ENCODE peak calls at places on chromosomes 12 and 14, in five cellular contexts. R is GM20000; P is AG10803; F is psoas muscle; I is activated CD8-positive, alpha-beta T cell treated with anti-CD3 and anti-CD28 coated beads for 36 hours. T is an unnamed sample.

GRCh38 chr12:54159140-54159539 is 29.6 kb downstream of the SMUG1 start:
- DNase-seq in I (peak), F (no peak), R (peak), P (no peak), T (no peak)

GRCh38 chr14:89960895-89961294 is 5.2 kb downstream of the TDP1 start:
- DNase-seq in I (no peak), F (no peak), R (no peak), P (no peak), T (no peak)

GRCh38 chr12:68530965-68531364 is 79.7 kb upstream of the RAP1B start:
- DNase-seq in I (no peak), R (no peak), F (no peak), P (peak), T (peak)

GRCh38 chr14:91113829-91114078 is at the start of gene DGLUCY:
- DNase-seq in I (peak), P (peak), R (peak), F (peak), T (peak)

GRCh38 chr12:31369712-31370521 is 44.0 kb upstream of the SINHCAF start:
- DNase-seq in R (no peak), P (peak), F (no peak), I (no peak), T (no peak)

GRCh38 chr12:56229819-56230448 is at the start of gene SLC39A5:
- DNase-seq in P (no peak), I (no peak), F (no peak), R (no peak), T (no peak)

GRCh38 chr14:104690861-104691455 is 1.5 kb downstream of the INF2 start:
- DNase-seq in P (no peak), R (no peak), F (no peak), I (peak), T (no peak)

GRCh38 chr12:108214486-108214885 is 85.4 kb downstream of the WSCD2 start:
- DNase-seq in R (peak), F (no peak), P (peak), I (peak), T (peak)

GRCh38 chr12:57213763-57214397 is 2.7 kb upstream of the NXPH4 start:
- DNase-seq in I (no peak), R (no peak), F (no peak), P (peak), T (no peak)

GRCh38 chr12:108332791-108333382 is 6.2 kb downstream of the CMKLR1 start:
- DNase-seq in F (peak), P (no peak), R (no peak), I (no peak), T (no peak)

GRCh38 chr12:42237052-42237852 is 796 bp downstream of the YAF2 start:
- DNase-seq in R (peak), F (peak), P (peak), I (peak), T (peak)

GRCh38 chr12:75706786-75707605 is 195.6 kb upstream of the KRR1 start:
- DNase-seq in I (no peak), P (peak), R (peak), F (no peak), T (peak)

GRCh38 chr12:124391340-124392261 is 96.7 kb downstream of the RFLNA start:
- DNase-seq in F (peak), I (peak), P (peak), R (peak), T (no peak)

GRCh38 chr14:100124551-100125088 is 34.8 kb downstream of the DEGS2 start:
- DNase-seq in R (no peak), F (no peak), P (no peak), I (no peak), T (no peak)

GRCh38 chr12:59219148-59219547 is 298.8 kb upstream of the LRIG3 start:
- DNase-seq in I (no peak), R (no peak), P (no peak), F (no peak), T (no peak)

GRCh38 chr14:71711619-71712018 is 220.6 kb upstream of the RGS6 start:
- DNase-seq in R (no peak), P (peak), I (peak), F (no peak), T (peak)

GRCh38 chr14:71712478-71712877 is 219.8 kb upstream of the RGS6 start:
- DNase-seq in F (no peak), R (no peak), I (no peak), P (no peak), T (no peak)

GRCh38 chr14:71711131-71711530 is 221.1 kb upstream of the RGS6 start:
- DNase-seq in I (peak), F (no peak), R (no peak), P (no peak), T (no peak)

GRCh38 chr14:71709076-71709475 is 223.2 kb upstream of the RGS6 start:
- DNase-seq in F (no peak), R (no peak), P (no peak), I (no peak), T (no peak)

GRCh38 chr14:71710001-71710400 is 222.2 kb upstream of the RGS6 start:
- DNase-seq in R (no peak), P (no peak), I (no peak), F (no peak), T (no peak)
- TF ChIP-seq CTCF in R (no peak), P (no peak), I (no peak), F (no peak), T (no peak)

GRCh38 chr14:85453401-85453800 is 76.5 kb upstream of the FLRT2 start:
- DNase-seq in R (no peak), F (no peak), P (no peak), I (no peak), T (no peak)

GRCh38 chr14:85459361-85459760 is 70.6 kb upstream of the FLRT2 start:
- DNase-seq in P (no peak), F (no peak), I (no peak), R (no peak), T (no peak)

GRCh38 chr14:85454183-85454813 is 75.6 kb upstream of the FLRT2 start:
- DNase-seq in R (no peak), F (no peak), I (no peak), P (no peak), T (no peak)
- TF ChIP-seq CTCF in R (no peak), F (no peak), I (no peak), P (no peak), T (no peak)

DNA sequence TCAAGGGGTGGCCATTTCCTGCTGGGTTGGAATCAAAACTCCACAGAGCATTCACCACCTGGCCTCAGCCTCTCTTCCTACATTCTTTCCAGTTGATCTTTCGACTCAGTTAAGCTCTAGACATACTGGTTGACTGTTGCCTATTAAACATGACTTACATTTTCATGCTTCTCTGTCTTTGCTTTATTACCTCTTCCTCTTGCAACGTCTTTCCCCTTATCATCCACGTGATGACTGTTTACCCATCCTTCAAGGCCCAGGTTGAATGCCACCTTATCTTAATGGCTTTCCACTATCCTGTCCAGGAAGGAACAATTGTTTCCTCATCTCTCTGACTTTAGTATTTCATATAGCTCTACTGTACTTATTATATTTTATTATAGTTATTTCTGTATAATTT is 24.4 kb upstream of the CCDC175 start:
- DNase-seq in R (no peak), P (no peak), I (no peak), F (no peak), T (no peak)
- TF ChIP-seq CTCF in R (no peak), P (no peak), I (no peak), F (no peak), T (no peak)

GRCh38 chr12:47079365-47079893 is at the start of gene PCED1B:
- DNase-seq in P (peak), F (peak), R (peak), I (peak), T (peak)
- TF ChIP-seq CTCF in P (peak), F (peak), R (peak), I (no peak), T (peak)

DNA sequence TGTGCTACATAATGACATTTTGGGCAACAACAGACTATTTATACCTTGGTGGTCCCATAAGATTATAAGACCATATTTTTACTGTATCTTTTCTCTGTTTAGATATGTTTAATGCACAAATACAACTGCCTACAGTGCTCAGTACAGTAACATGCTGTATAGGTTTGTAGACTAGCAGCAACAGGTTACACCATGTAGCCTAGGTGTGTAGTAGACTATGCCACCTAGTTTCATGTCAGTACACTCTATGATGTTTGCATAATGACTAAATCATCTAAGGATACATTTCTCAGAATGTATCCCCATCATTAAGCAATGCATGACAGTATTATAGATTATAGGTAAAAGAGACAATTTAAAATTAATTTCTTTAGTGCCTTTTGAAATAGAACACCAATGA is 30.7 kb upstream of the CEBPE start:
- DNase-seq in I (no peak), P (no peak), R (no peak), F (no peak), T (no peak)
- TF ChIP-seq CTCF in I (no peak), P (no peak), R (no peak), F (no peak), T (no peak)

GRCh38 chr12:22350817-22351371 is 16.4 kb upstream of the ST8SIA1 start:
- DNase-seq in F (no peak), R (no peak), I (no peak), P (no peak), T (no peak)
- TF ChIP-seq CTCF in F (no peak), R (no peak), I (no peak), P (no peak), T (no peak)

GRCh38 chr12:109612003-109612402 is 38.4 kb downstream of the MVK start:
- DNase-seq in R (no peak), F (no peak), P (no peak), I (no peak), T (no peak)

GRCh38 chr12:109611223-109611622 is 37.6 kb downstream of the MVK start:
- DNase-seq in I (no peak), P (no peak), F (no peak), R (no peak), T (no peak)

GRCh38 chr12:109610523-109610922 is 36.9 kb downstream of the MVK start:
- DNase-seq in F (no peak), R (no peak), I (no peak), P (no peak), T (no peak)

GRCh38 chr12:109613611-109614455 is 40.2 kb downstream of the MVK start:
- DNase-seq in I (no peak), R (no peak), F (no peak), P (no peak), T (no peak)

GRCh38 chr12:109612975-109613502 is 39.4 kb downstream of the MVK start:
- DNase-seq in R (no peak), F (no peak), P (peak), I (peak), T (peak)
- TF ChIP-seq CTCF in R (no peak), F (no peak), P (peak), I (peak), T (peak)

T was measured in HFFc6.